ENCODE peak calls at places on chromosomes 13 and 19, in four cellular contexts. I is epithelial cell of esophagus, P is suprapubic skin, T is coronary artery. K is an unnamed sample.

GRCh38 chr19:4866595-4867424 is 657 bp downstream of the PLIN3 start:
- DNase-seq in P (peak; percentile 89), T (peak; percentile 82), I (peak; percentile 47), K (peak; percentile 71)

GRCh38 chr13:74424455-74424854 is 290.3 kb upstream of the KLF12 start:
- DNase-seq in I (no peak), T (no peak), P (no peak), K (no peak)

GRCh38 chr19:44757735-44758505 is 9.4 kb downstream of the BCL3 start:
- DNase-seq in P (no peak), I (no peak), T (peak; percentile 88), K (no peak)

GRCh38 chr13:60175571-60175970 is 11.8 kb upstream of the DIAPH3 start:
- DNase-seq in P (no peak), I (no peak), T (no peak), K (no peak)

GRCh38 chr19:23563326-23563725 is 123.7 kb downstream of the ZNF675 start:
- DNase-seq in P (no peak), T (no peak), I (no peak), K (no peak)

GRCh38 chr19:54459282-54460229 is 4.0 kb downstream of the LENG9 start:
- DNase-seq in I (no peak), T (peak; percentile 71), P (peak; percentile 69), K (no peak)

GRCh38 chr13:78102121-78102677 is 183.6 kb upstream of the EDNRB start:
- DNase-seq in P (no peak), I (peak; percentile 28), T (no peak), K (peak; percentile 32)

GRCh38 chr19:51572908-51573307 is 1.8 kb downstream of the ZNF175 start:
- DNase-seq in P (no peak), T (no peak), I (peak; percentile 22), K (no peak)

GRCh38 chr19:45058622-45059159 is 17.6 kb downstream of the ZNF296 start:
- DNase-seq in I (no peak), T (no peak), P (no peak), K (no peak)

GRCh38 chr13:110129076-110129475 is 177.9 kb downstream of the COL4A1 start:
- DNase-seq in I (no peak), P (no peak), T (no peak), K (no peak)

GRCh38 chr13:75635621-75636338 is at the start of gene LMO7:
- DNase-seq in I (peak; percentile 23), T (peak; percentile 81), P (peak; percentile 70), K (peak; percentile 88)

GRCh38 chr19:17755977-17756670 is 4.8 kb downstream of the FCHO1 start:
- DNase-seq in I (peak; percentile 37), T (no peak), P (no peak), K (peak; percentile 85)

GRCh38 chr13:31160857-31161582 is 684 bp downstream of the HSPH1 start:
- DNase-seq in P (peak; percentile 80), I (peak; percentile 68), T (peak; percentile 78), K (peak; percentile 59)

GRCh38 chr13:22801402-22802003 is 379.3 kb upstream of the SGCG start:
- DNase-seq in T (no peak), P (no peak), I (peak; percentile 38), K (peak; percentile 13)

GRCh38 chr13:21001471-21001870 is 59.9 kb downstream of the LATS2 start:
- DNase-seq in P (no peak), T (no peak), I (no peak), K (no peak)

GRCh38 chr19:13872695-13873389 is 4.1 kb upstream of the NANOS3 start:
- DNase-seq in P (no peak), I (no peak), T (no peak), K (peak; percentile 78)

GRCh38 chr19:19524053-19524452 is 4.7 kb upstream of the YJEFN3 start:
- DNase-seq in I (no peak), T (no peak), P (no peak), K (no peak)
- TF ChIP-seq CTCF in I (no peak), T (no peak), P (no peak), K (no peak)

DNA sequence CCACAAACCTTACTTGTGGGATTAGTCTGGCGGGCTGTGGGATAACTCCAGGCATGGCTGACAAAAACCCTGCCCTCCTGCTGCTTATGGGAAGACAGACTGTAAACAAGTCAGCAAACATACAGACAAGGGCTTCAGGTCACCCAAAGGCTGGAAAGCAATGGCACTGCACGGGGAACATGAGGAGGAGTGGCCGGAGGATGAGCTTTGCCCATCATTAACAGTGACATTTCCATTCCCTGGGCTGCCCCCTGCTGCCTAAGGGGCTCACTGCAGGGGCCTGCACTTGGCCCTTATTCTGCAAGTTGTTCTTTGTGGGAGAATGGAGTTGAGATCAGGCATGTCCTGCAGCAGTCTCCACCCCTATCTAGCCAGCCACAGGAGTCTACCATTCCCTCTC is 91.3 kb downstream of the UQCRFS1 start:
- DNase-seq in P (no peak), T (no peak), I (no peak), K (no peak)
- TF ChIP-seq CTCF in P (no peak), T (no peak), I (no peak), K (no peak)

GRCh38 chr13:27797228-27797624 is 4.9 kb downstream of the GSX1 start:
- DNase-seq in T (no peak), I (peak; percentile 49), P (peak; percentile 25), K (no peak)
- TF ChIP-seq CTCF in T (no peak), I (peak; percentile 14), P (no peak), K (no peak)

GRCh38 chr19:9836021-9836420 is 903 bp downstream of the PIN1 start:
- DNase-seq in P (no peak), T (no peak), I (peak; percentile 20), K (no peak)
- TF ChIP-seq CTCF in P (no peak), T (no peak), I (peak; percentile 19), K (no peak)

GRCh38 chr19:31110331-31110730 is 238.9 kb downstream of the TSHZ3 start:
- DNase-seq in P (no peak), I (peak; percentile 72), T (no peak), K (no peak)
- TF ChIP-seq CTCF in P (no peak), I (peak; percentile 48), T (no peak), K (no peak)

DNA sequence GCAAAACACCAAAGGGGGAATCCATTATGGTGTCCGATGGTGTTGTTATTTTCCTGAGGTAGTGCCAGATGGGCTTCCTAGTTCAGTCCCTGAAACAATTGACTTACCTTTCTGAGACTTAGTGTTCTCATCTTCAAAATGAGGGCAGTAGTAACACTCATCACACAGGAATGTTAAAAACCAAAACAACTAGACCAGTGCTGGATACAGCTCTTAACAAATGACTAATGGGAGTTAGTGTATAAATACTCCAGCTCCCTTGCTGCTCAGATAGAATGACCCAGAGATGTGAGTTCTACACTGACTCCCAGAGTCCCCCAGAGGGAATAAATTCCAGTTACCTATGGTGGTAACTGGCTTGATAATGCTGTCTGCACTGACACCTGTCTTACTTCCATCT is 49.9 kb downstream of the MBD3L2B start:
- DNase-seq in T (no peak), P (no peak), I (no peak), K (no peak)
- TF ChIP-seq CTCF in T (no peak), P (no peak), I (no peak), K (no peak)

GRCh38 chr19:52734893-52735661 is at the start of gene ZNF611:
- DNase-seq in P (peak; percentile 99), T (peak; percentile 98), I (peak; percentile 97), K (peak; percentile 98)
- TF ChIP-seq CTCF in P (peak; percentile 65), T (peak; percentile 61), I (peak; percentile 66), K (peak; percentile 35)